ENCODE peak calls at places on chromosomes 1 and 21, in eight cellular contexts. One of them, this sample, is unnamed. For H3K4me1, the result is how much of the 10 kb centered on the place peaks cover.

GRCh38 chr1:100719490-100719889 is at the start of gene VCAM1:
- DNase-seq in uterus: no peak
- DNase-seq in CD4-positive, CD25-positive, alpha-beta regulatory T cell: no peak
- DNase-seq in transverse colon: no peak
- DNase-seq in breast epithelium: no peak
- DNase-seq in naive thymus-derived CD4-positive, alpha-beta T cell: no peak
- DNase-seq in tibial nerve: no peak
- DNase-seq in psoas muscle: no peak
- DNase-seq in this sample: no peak

GRCh38 chr21:45308211-45309068 is 20.7 kb upstream of the POFUT2 start:
- DNase-seq in uterus: peak
- DNase-seq in CD4-positive, CD25-positive, alpha-beta regulatory T cell: no peak
- DNase-seq in transverse colon: no peak
- DNase-seq in breast epithelium: no peak
- DNase-seq in naive thymus-derived CD4-positive, alpha-beta T cell: no peak
- DNase-seq in tibial nerve: no peak
- DNase-seq in psoas muscle: peak
- DNase-seq in this sample: no peak

GRCh38 chr1:36115931-36116330 is 9.1 kb downstream of the COL8A2 start:
- DNase-seq in uterus: no peak
- DNase-seq in CD4-positive, CD25-positive, alpha-beta regulatory T cell: no peak
- DNase-seq in transverse colon: no peak
- DNase-seq in breast epithelium: no peak
- DNase-seq in naive thymus-derived CD4-positive, alpha-beta T cell: no peak
- DNase-seq in tibial nerve: no peak
- DNase-seq in psoas muscle: no peak
- DNase-seq in this sample: no peak

GRCh38 chr1:156961709-156962108 is 41.3 kb downstream of the LRRC71 start:
- DNase-seq in uterus: no peak
- DNase-seq in CD4-positive, CD25-positive, alpha-beta regulatory T cell: peak
- DNase-seq in transverse colon: no peak
- DNase-seq in breast epithelium: no peak
- DNase-seq in naive thymus-derived CD4-positive, alpha-beta T cell: peak
- DNase-seq in tibial nerve: no peak
- DNase-seq in psoas muscle: no peak
- DNase-seq in this sample: peak

GRCh38 chr1:66532798-66533783 is 862 bp upstream of the SGIP1 start:
- DNase-seq in uterus: peak
- DNase-seq in CD4-positive, CD25-positive, alpha-beta regulatory T cell: no peak
- DNase-seq in transverse colon: no peak
- DNase-seq in breast epithelium: no peak
- DNase-seq in naive thymus-derived CD4-positive, alpha-beta T cell: peak
- DNase-seq in tibial nerve: no peak
- DNase-seq in psoas muscle: peak
- DNase-seq in this sample: no peak

GRCh38 chr1:166221316-166221715 is 54.5 kb upstream of the FAM78B start:
- DNase-seq in uterus: no peak
- DNase-seq in CD4-positive, CD25-positive, alpha-beta regulatory T cell: no peak
- DNase-seq in transverse colon: no peak
- DNase-seq in breast epithelium: no peak
- DNase-seq in naive thymus-derived CD4-positive, alpha-beta T cell: no peak
- DNase-seq in tibial nerve: no peak
- DNase-seq in psoas muscle: no peak
- DNase-seq in this sample: no peak

GRCh38 chr1:234579967-234580366 is 30.0 kb downstream of the IRF2BP2 start:
- DNase-seq in uterus: no peak
- DNase-seq in CD4-positive, CD25-positive, alpha-beta regulatory T cell: no peak
- DNase-seq in transverse colon: no peak
- DNase-seq in breast epithelium: no peak
- DNase-seq in naive thymus-derived CD4-positive, alpha-beta T cell: no peak
- DNase-seq in tibial nerve: no peak
- DNase-seq in psoas muscle: no peak
- DNase-seq in this sample: no peak

GRCh38 chr1:156901966-156902922 is 8.7 kb downstream of the PEAR1 start:
- DNase-seq in uterus: no peak
- DNase-seq in CD4-positive, CD25-positive, alpha-beta regulatory T cell: no peak
- DNase-seq in transverse colon: no peak
- DNase-seq in breast epithelium: no peak
- DNase-seq in naive thymus-derived CD4-positive, alpha-beta T cell: no peak
- DNase-seq in tibial nerve: no peak
- DNase-seq in psoas muscle: no peak
- DNase-seq in this sample: no peak

GRCh38 chr1:190320952-190321351 is 156.7 kb downstream of the BRINP3 start:
- DNase-seq in uterus: no peak
- DNase-seq in CD4-positive, CD25-positive, alpha-beta regulatory T cell: no peak
- DNase-seq in transverse colon: no peak
- DNase-seq in breast epithelium: no peak
- DNase-seq in naive thymus-derived CD4-positive, alpha-beta T cell: no peak
- DNase-seq in tibial nerve: no peak
- DNase-seq in psoas muscle: no peak
- DNase-seq in this sample: no peak

GRCh38 chr1:61140778-61141177 is 58.4 kb downstream of the NFIA start:
- DNase-seq in uterus: no peak
- DNase-seq in CD4-positive, CD25-positive, alpha-beta regulatory T cell: no peak
- DNase-seq in transverse colon: no peak
- DNase-seq in breast epithelium: no peak
- DNase-seq in naive thymus-derived CD4-positive, alpha-beta T cell: no peak
- DNase-seq in tibial nerve: no peak
- DNase-seq in psoas muscle: no peak
- DNase-seq in this sample: no peak

GRCh38 chr1:53076165-53076564 is 14.2 kb downstream of the PODN start:
- DNase-seq in uterus: no peak
- DNase-seq in CD4-positive, CD25-positive, alpha-beta regulatory T cell: no peak
- DNase-seq in transverse colon: no peak
- DNase-seq in breast epithelium: no peak
- DNase-seq in naive thymus-derived CD4-positive, alpha-beta T cell: no peak
- DNase-seq in tibial nerve: peak
- DNase-seq in psoas muscle: peak
- DNase-seq in this sample: no peak

GRCh38 chr1:43853161-43853921 is 80.3 kb upstream of the ARTN start:
- DNase-seq in uterus: no peak
- DNase-seq in CD4-positive, CD25-positive, alpha-beta regulatory T cell: no peak
- DNase-seq in transverse colon: peak
- DNase-seq in breast epithelium: no peak
- DNase-seq in naive thymus-derived CD4-positive, alpha-beta T cell: no peak
- DNase-seq in tibial nerve: peak
- DNase-seq in psoas muscle: peak
- DNase-seq in this sample: peak

GRCh38 chr21:39788383-39788782 is 43.4 kb downstream of the IGSF5 start:
- DNase-seq in uterus: peak
- DNase-seq in CD4-positive, CD25-positive, alpha-beta regulatory T cell: no peak
- DNase-seq in transverse colon: peak
- DNase-seq in breast epithelium: peak
- DNase-seq in naive thymus-derived CD4-positive, alpha-beta T cell: no peak
- DNase-seq in tibial nerve: peak
- DNase-seq in psoas muscle: peak
- DNase-seq in this sample: no peak

GRCh38 chr1:29201595-29202051 is 19.9 kb upstream of the SRSF4 start:
- DNase-seq in uterus: no peak
- DNase-seq in CD4-positive, CD25-positive, alpha-beta regulatory T cell: no peak
- DNase-seq in transverse colon: no peak
- DNase-seq in breast epithelium: no peak
- DNase-seq in naive thymus-derived CD4-positive, alpha-beta T cell: no peak
- DNase-seq in tibial nerve: no peak
- DNase-seq in psoas muscle: no peak
- DNase-seq in this sample: peak

GRCh38 chr1:17874665-17875064 is 119.5 kb downstream of the ACTL8 start:
- DNase-seq in uterus: no peak
- DNase-seq in CD4-positive, CD25-positive, alpha-beta regulatory T cell: no peak
- DNase-seq in transverse colon: no peak
- DNase-seq in breast epithelium: no peak
- DNase-seq in naive thymus-derived CD4-positive, alpha-beta T cell: no peak
- DNase-seq in tibial nerve: no peak
- DNase-seq in psoas muscle: no peak
- DNase-seq in this sample: no peak

GRCh38 chr1:15945011-15945831 is 30.7 kb downstream of the ZBTB17 start:
- DNase-seq in uterus: peak
- DNase-seq in CD4-positive, CD25-positive, alpha-beta regulatory T cell: no peak
- DNase-seq in transverse colon: no peak
- DNase-seq in breast epithelium: no peak
- DNase-seq in naive thymus-derived CD4-positive, alpha-beta T cell: no peak
- DNase-seq in tibial nerve: no peak
- DNase-seq in psoas muscle: no peak
- DNase-seq in this sample: peak

GRCh38 chr1:59204001-59204400 is 92.9 kb upstream of the FGGY start:
- DNase-seq in uterus: no peak
- DNase-seq in CD4-positive, CD25-positive, alpha-beta regulatory T cell: no peak
- DNase-seq in transverse colon: peak
- DNase-seq in breast epithelium: peak
- DNase-seq in naive thymus-derived CD4-positive, alpha-beta T cell: no peak
- DNase-seq in tibial nerve: no peak
- DNase-seq in psoas muscle: no peak
- DNase-seq in this sample: no peak

GRCh38 chr1:71351438-71351837 is 270.6 kb upstream of the ZRANB2 start:
- DNase-seq in uterus: no peak
- DNase-seq in CD4-positive, CD25-positive, alpha-beta regulatory T cell: no peak
- DNase-seq in transverse colon: no peak
- DNase-seq in breast epithelium: no peak
- DNase-seq in naive thymus-derived CD4-positive, alpha-beta T cell: no peak
- DNase-seq in tibial nerve: no peak
- DNase-seq in psoas muscle: no peak
- DNase-seq in this sample: no peak

GRCh38 chr1:220441211-220441610 is 86.7 kb upstream of the MARK1 start:
- DNase-seq in uterus: no peak
- DNase-seq in CD4-positive, CD25-positive, alpha-beta regulatory T cell: no peak
- DNase-seq in transverse colon: no peak
- DNase-seq in breast epithelium: no peak
- DNase-seq in naive thymus-derived CD4-positive, alpha-beta T cell: no peak
- DNase-seq in tibial nerve: no peak
- DNase-seq in psoas muscle: no peak
- DNase-seq in this sample: no peak

GRCh38 chr1:42936309-42937078 is 22.2 kb downstream of the SLC2A1 start:
- DNase-seq in uterus: peak
- DNase-seq in CD4-positive, CD25-positive, alpha-beta regulatory T cell: no peak
- DNase-seq in transverse colon: peak
- DNase-seq in breast epithelium: peak
- DNase-seq in naive thymus-derived CD4-positive, alpha-beta T cell: no peak
- DNase-seq in tibial nerve: peak
- DNase-seq in psoas muscle: peak
- DNase-seq in this sample: no peak

GRCh38 chr21:33064623-33064996 is 5.3 kb upstream of the OLIG1 start:
- DNase-seq in uterus: no peak
- DNase-seq in CD4-positive, CD25-positive, alpha-beta regulatory T cell: no peak
- DNase-seq in transverse colon: no peak
- DNase-seq in breast epithelium: no peak
- DNase-seq in naive thymus-derived CD4-positive, alpha-beta T cell: no peak
- DNase-seq in tibial nerve: no peak
- DNase-seq in psoas muscle: no peak
- DNase-seq in this sample: no peak

GRCh38 chr21:42721341-42721824 is 68.0 kb downstream of the PDE9A start:
- DNase-seq in uterus: peak
- DNase-seq in CD4-positive, CD25-positive, alpha-beta regulatory T cell: no peak
- DNase-seq in transverse colon: peak
- DNase-seq in breast epithelium: no peak
- DNase-seq in naive thymus-derived CD4-positive, alpha-beta T cell: no peak
- DNase-seq in tibial nerve: no peak
- DNase-seq in psoas muscle: no peak
- DNase-seq in this sample: no peak

GRCh38 chr1:189782280-189782679 is 695.4 kb downstream of the BRINP3 start:
- DNase-seq in uterus: no peak
- DNase-seq in CD4-positive, CD25-positive, alpha-beta regulatory T cell: no peak
- DNase-seq in transverse colon: no peak
- DNase-seq in breast epithelium: no peak
- DNase-seq in naive thymus-derived CD4-positive, alpha-beta T cell: no peak
- DNase-seq in tibial nerve: no peak
- DNase-seq in psoas muscle: no peak
- DNase-seq in this sample: no peak

GRCh38 chr1:3011631-3012510 is 9.4 kb upstream of the ACTRT2 start:
- DNase-seq in uterus: no peak
- DNase-seq in CD4-positive, CD25-positive, alpha-beta regulatory T cell: no peak
- DNase-seq in transverse colon: peak
- DNase-seq in breast epithelium: no peak
- DNase-seq in naive thymus-derived CD4-positive, alpha-beta T cell: no peak
- DNase-seq in tibial nerve: no peak
- DNase-seq in psoas muscle: no peak
- DNase-seq in this sample: no peak
- H3K4me1 ChIP-seq in uterus: under half
- H3K4me1 ChIP-seq in CD4-positive, CD25-positive, alpha-beta regulatory T cell: under half
- H3K4me1 ChIP-seq in transverse colon: under half
- H3K4me1 ChIP-seq in breast epithelium: under half
- H3K4me1 ChIP-seq in naive thymus-derived CD4-positive, alpha-beta T cell: under half
- H3K4me1 ChIP-seq in tibial nerve: under half
- H3K4me1 ChIP-seq in psoas muscle: under half
- H3K4me1 ChIP-seq in this sample: under half

DNA sequence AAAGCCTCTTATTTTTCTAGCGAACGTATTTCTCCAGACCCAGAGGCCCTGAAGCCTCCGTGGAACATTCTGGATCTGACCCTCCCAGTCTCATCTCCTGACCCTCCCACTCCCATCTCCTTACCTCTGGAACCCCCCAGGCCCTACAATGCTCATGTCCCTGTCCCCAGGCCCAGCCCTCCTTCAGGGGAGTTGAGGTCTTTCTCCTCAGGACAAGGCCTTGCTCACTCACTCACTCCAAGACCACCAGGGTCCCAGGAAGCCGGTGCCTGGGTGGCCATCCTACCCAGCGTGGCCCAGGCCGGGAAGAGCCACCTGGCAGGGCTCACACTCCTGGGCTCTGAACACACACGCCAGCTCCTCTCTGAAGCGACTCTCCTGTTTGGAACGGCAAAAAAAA is 68.7 kb downstream of the ALPL start:
- DNase-seq in uterus: no peak
- DNase-seq in CD4-positive, CD25-positive, alpha-beta regulatory T cell: no peak
- DNase-seq in transverse colon: no peak
- DNase-seq in breast epithelium: no peak
- DNase-seq in naive thymus-derived CD4-positive, alpha-beta T cell: no peak
- DNase-seq in tibial nerve: no peak
- DNase-seq in psoas muscle: no peak
- DNase-seq in this sample: no peak
- H3K4me1 ChIP-seq in uterus: under half
- H3K4me1 ChIP-seq in CD4-positive, CD25-positive, alpha-beta regulatory T cell: under half
- H3K4me1 ChIP-seq in transverse colon: under half
- H3K4me1 ChIP-seq in breast epithelium: under half
- H3K4me1 ChIP-seq in naive thymus-derived CD4-positive, alpha-beta T cell: under half
- H3K4me1 ChIP-seq in tibial nerve: under half
- H3K4me1 ChIP-seq in psoas muscle: under half
- H3K4me1 ChIP-seq in this sample: under half

DNA sequence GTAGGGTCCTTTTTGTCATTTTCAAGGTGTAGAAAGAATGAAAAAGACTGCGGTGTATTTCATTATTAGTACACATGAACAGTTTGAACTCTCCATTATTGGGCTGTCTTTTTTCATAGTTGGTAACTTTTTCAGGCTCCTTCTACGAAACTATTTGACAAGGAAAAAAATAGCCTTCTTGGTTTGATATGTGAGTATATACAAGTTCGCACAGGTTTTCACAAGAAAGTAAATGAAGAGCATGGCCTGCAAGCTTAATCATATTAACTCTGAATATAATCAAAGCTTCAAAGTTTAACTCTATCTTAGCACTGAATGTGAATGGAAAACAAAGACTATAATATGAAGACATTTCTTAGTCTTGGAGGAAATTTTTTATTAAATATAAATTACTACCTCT is 290.0 kb upstream of the ADGRL2 start:
- DNase-seq in uterus: no peak
- DNase-seq in CD4-positive, CD25-positive, alpha-beta regulatory T cell: no peak
- DNase-seq in transverse colon: no peak
- DNase-seq in breast epithelium: no peak
- DNase-seq in naive thymus-derived CD4-positive, alpha-beta T cell: no peak
- DNase-seq in tibial nerve: no peak
- DNase-seq in psoas muscle: no peak
- DNase-seq in this sample: no peak
- H3K4me1 ChIP-seq in uterus: under half
- H3K4me1 ChIP-seq in CD4-positive, CD25-positive, alpha-beta regulatory T cell: under half
- H3K4me1 ChIP-seq in transverse colon: under half
- H3K4me1 ChIP-seq in breast epithelium: under half
- H3K4me1 ChIP-seq in naive thymus-derived CD4-positive, alpha-beta T cell: under half
- H3K4me1 ChIP-seq in tibial nerve: under half
- H3K4me1 ChIP-seq in psoas muscle: under half
- H3K4me1 ChIP-seq in this sample: under half

GRCh38 chr1:9202240-9202870 is 32.2 kb upstream of the H6PD start:
- DNase-seq in uterus: no peak
- DNase-seq in CD4-positive, CD25-positive, alpha-beta regulatory T cell: no peak
- DNase-seq in transverse colon: no peak
- DNase-seq in breast epithelium: no peak
- DNase-seq in naive thymus-derived CD4-positive, alpha-beta T cell: no peak
- DNase-seq in tibial nerve: no peak
- DNase-seq in psoas muscle: no peak
- DNase-seq in this sample: no peak
- H3K4me1 ChIP-seq in uterus: under half
- H3K4me1 ChIP-seq in CD4-positive, CD25-positive, alpha-beta regulatory T cell: under half
- H3K4me1 ChIP-seq in transverse colon: under half
- H3K4me1 ChIP-seq in breast epithelium: under half
- H3K4me1 ChIP-seq in naive thymus-derived CD4-positive, alpha-beta T cell: under half
- H3K4me1 ChIP-seq in tibial nerve: under half
- H3K4me1 ChIP-seq in psoas muscle: under half
- H3K4me1 ChIP-seq in this sample: under half